ENCODE peak calls at places on chromosomes 11 and 22, in four cellular contexts. G, N, W and S are unnamed samples.

GRCh38 chr22:20951932-20952380 is 15.1 kb upstream of the AIFM3 start:
- DNase-seq in G (no peak), N (no peak), W (no peak), S (peak)

GRCh38 chr22:29450222-29450621 is 11.8 kb downstream of the RFPL1 start:
- DNase-seq in G (no peak), N (no peak), W (no peak), S (no peak)

GRCh38 chr11:118635237-118635591 is 27.8 kb downstream of the PHLDB1 start:
- DNase-seq in G (peak), N (peak), W (no peak), S (no peak)

GRCh38 chr11:7651700-7652099 is 21.6 kb downstream of the CYB5R2 start:
- DNase-seq in G (no peak), N (peak), W (no peak), S (no peak)

GRCh38 chr11:107563702-107564101 is 1.8 kb downstream of the ALKBH8 start:
- DNase-seq in G (no peak), N (peak), W (no peak), S (peak)

GRCh38 chr22:48171294-48171693 is 1408.8 kb downstream of the TBC1D22A start:
- DNase-seq in G (no peak), N (no peak), W (no peak), S (no peak)

GRCh38 chr11:19713221-19714092 is 820 bp downstream of the NAV2 start:
- DNase-seq in G (peak), N (no peak), W (no peak), S (no peak)

GRCh38 chr11:98110030-98110429 is 910.7 kb upstream of the CNTN5 start:
- DNase-seq in G (no peak), N (no peak), W (no peak), S (no peak)

GRCh38 chr22:45968751-45969413 is 8.1 kb downstream of the WNT7B start:
- DNase-seq in G (no peak), N (no peak), W (no peak), S (no peak)

GRCh38 chr11:73728000-73728399 is 32.9 kb downstream of the RAB6A start:
- DNase-seq in G (no peak), N (no peak), W (no peak), S (no peak)

GRCh38 chr11:48063424-48063978 is 83.1 kb downstream of the PTPRJ start:
- DNase-seq in G (no peak), N (no peak), W (no peak), S (no peak)

GRCh38 chr11:114063149-114063828 is 3.8 kb downstream of the ZBTB16 start:
- DNase-seq in G (no peak), N (no peak), W (no peak), S (no peak)

GRCh38 chr11:125402436-125402835 is 93.6 kb downstream of the FEZ1 start:
- DNase-seq in G (no peak), N (peak), W (no peak), S (no peak)

GRCh38 chr11:110450246-110450645 is 20.5 kb downstream of the FDX1 start:
- DNase-seq in G (no peak), N (no peak), W (no peak), S (no peak)

GRCh38 chr22:31106651-31107205 is 640 bp downstream of the SELENOM start:
- DNase-seq in G (no peak), N (no peak), W (no peak), S (no peak)
- TF ChIP-seq NR2C2 in G (no peak), N (no peak), W (no peak), S (no peak)

GRCh38 chr11:122375687-122376399 is 259.8 kb upstream of the BLID start:
- DNase-seq in G (no peak), N (no peak), W (peak), S (no peak)
- TF ChIP-seq NR2C2 in G (no peak), N (no peak), W (no peak), S (no peak)

GRCh38 chr11:57646756-57647303 is 2.9 kb downstream of the YPEL4 start:
- DNase-seq in G (peak), N (no peak), W (no peak), S (no peak)

GRCh38 chr11:57643802-57644201 is 5.9 kb downstream of the YPEL4 start:
- DNase-seq in G (no peak), N (no peak), W (no peak), S (no peak)

GRCh38 chr11:57645716-57646085 is 4.0 kb downstream of the YPEL4 start:
- DNase-seq in G (peak), N (no peak), W (no peak), S (no peak)

GRCh38 chr11:57646221-57646620 is 3.5 kb downstream of the YPEL4 start:
- DNase-seq in G (no peak), N (no peak), W (no peak), S (no peak)

GRCh38 chr11:57644748-57645715 is 4.7 kb downstream of the YPEL4 start:
- DNase-seq in G (peak), N (peak), W (no peak), S (peak)
- TF ChIP-seq NR2C2 in G (no peak), N (no peak), W (no peak), S (no peak)

GRCh38 chr11:130999992-131000770 is 83.9 kb upstream of the SNX19 start:
- DNase-seq in G (no peak), N (no peak), W (no peak), S (peak)
- TF ChIP-seq NR2C2 in G (no peak), N (no peak), W (no peak), S (no peak)

GRCh38 chr11:68441466-68442230 is 18.9 kb upstream of the PPP6R3 start:
- DNase-seq in G (no peak), N (no peak), W (no peak), S (no peak)
- TF ChIP-seq NR2C2 in G (no peak), N (no peak), W (no peak), S (no peak)

DNA sequence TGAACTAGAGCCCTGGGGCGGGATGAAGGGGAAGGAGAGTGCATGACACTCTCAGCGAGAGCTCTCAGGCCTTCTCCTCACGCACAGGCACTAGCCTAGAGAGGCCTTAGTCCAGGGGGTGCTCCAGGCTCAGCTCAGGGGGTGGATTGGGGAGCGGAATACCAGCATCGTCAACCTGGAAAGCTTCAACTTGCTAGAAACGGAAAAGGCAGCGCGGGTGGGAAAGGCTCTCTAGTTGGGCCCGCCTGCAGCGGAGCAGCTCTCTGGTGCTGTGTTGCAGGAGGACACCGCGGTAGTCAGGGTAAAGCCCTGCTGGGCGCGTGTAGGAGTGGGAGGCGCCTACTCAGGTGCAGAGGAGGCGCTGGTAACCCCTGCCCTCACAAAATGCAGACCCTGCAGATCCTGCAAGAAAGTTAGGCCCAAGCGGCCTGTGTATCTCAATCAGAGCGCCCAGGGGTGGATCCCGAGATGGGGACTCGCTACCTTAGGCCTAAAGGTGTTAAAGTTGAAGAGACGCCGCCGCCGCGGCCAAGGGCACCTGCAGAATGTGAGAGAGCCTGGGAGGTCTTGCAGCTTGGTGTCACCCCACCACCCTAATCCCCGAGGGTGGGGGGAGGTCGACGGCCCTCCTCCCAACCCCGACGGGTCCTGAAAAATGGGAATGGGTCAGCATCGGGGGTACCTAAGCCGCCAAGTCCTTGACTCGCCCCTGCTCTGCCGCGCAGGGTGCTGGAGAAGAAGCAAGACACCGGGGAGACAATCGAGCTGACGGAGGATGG is 2.8 kb downstream of the SLC17A6 start:
- DNase-seq in G (peak), N (no peak), W (no peak), S (no peak)
- TF ChIP-seq NR2C2 in G (no peak), N (no peak), W (no peak), S (no peak)

DNA sequence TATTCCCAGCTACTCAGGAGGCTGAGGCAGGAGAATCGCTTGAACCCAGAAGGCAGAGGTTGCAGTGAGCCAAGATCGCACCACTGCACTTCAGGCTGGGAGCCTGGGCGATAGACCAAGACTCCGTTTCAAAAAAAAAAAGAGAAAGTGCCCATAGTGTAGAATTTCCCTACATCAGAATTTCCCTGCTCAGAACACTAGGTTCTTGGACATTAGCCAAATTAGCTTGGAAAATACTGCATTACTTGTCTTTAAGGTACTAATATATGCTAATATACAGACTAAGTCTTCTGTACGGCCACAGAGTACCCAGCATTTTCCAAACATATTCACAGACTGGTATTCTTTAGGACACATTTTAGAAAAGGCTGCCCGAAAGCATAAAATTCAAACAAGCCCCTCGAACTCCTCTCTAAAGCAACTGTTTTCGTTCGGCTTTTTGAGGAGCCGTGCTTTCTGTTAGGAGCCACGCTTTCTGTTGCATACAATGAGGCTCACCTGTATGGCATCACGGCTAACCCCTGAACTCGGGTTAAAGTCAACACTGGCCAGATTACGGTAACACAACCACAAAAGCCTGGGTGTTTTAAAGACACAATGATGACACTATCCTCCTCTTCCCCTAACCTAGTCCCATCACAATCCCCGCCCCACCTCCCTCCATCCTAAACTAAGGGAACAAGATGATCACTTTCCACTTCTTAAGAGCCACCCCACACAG is 18.4 kb downstream of the TNKS1BP1 start:
- DNase-seq in G (no peak), N (no peak), W (no peak), S (peak)
- TF ChIP-seq NR2C2 in G (no peak), N (no peak), W (no peak), S (peak)